ENCODE peak calls at places on chromosomes 16 and 17, in four cellular contexts. V is endothelial cell of umbilical vein, E is SK-N-SH, I is HCT116. U is an unnamed sample.

GRCh38 chr16:1535391-1536291 is 2.2 kb downstream of the TMEM204 start:
- DNase-seq in V (no peak), E (no peak), I (no peak), U (no peak)

GRCh38 chr16:3187798-3188674 is at the start of gene OR1F1:
- DNase-seq in V (no peak), E (peak; percentile 78), I (peak; percentile 81), U (no peak)

GRCh38 chr16:19698480-19699465 is 19.3 kb downstream of the KNOP1 start:
- DNase-seq in V (no peak), E (no peak), I (no peak), U (no peak)

GRCh38 chr16:4691666-4692412 is 1.5 kb upstream of the NUDT16L1 start:
- DNase-seq in V (no peak), E (peak; percentile 44), I (no peak), U (no peak)

GRCh38 chr16:75377971-75378386 is 55.3 kb downstream of the CFDP1 start:
- DNase-seq in V (peak; percentile 97), E (no peak), I (no peak), U (peak; percentile 21)

GRCh38 chr17:7839890-7840260 is 5.9 kb downstream of the KDM6B start:
- DNase-seq in V (no peak), E (no peak), I (no peak), U (no peak)

GRCh38 chr17:50256826-50257573 is 17.3 kb upstream of the TMEM92 start:
- DNase-seq in V (no peak), E (peak; percentile 30), I (no peak), U (no peak)

GRCh38 chr16:57245472-57246113 is 534 bp downstream of the ARL2BP start:
- DNase-seq in V (peak; percentile 36), E (peak; percentile 62), I (peak; percentile 8), U (peak; percentile 24)

GRCh38 chr16:1261131-1261917 is 5.5 kb downstream of the TPSD1 start:
- DNase-seq in V (no peak), E (no peak), I (no peak), U (no peak)

GRCh38 chr17:63516910-63517824 is 6.0 kb upstream of the KCNH6 start:
- DNase-seq in V (no peak), E (no peak), I (peak; percentile 86), U (no peak)

GRCh38 chr17:82424001-82424862 is 5.8 kb upstream of the OGFOD3 start:
- DNase-seq in V (no peak), E (peak; percentile 73), I (peak; percentile 36), U (no peak)

GRCh38 chr16:50183316-50183715 is 30.2 kb downstream of the TENT4B start:
- DNase-seq in V (peak; percentile 77), E (no peak), I (no peak), U (no peak)

GRCh38 chr17:4017377-4017776 is 53.1 kb upstream of the ATP2A3 start:
- DNase-seq in V (no peak), E (no peak), I (no peak), U (no peak)
- TF ChIP-seq CTCF in V (no peak), E (peak; percentile 37), I (no peak), U (no peak)

GRCh38 chr17:43648916-43649315 is 12.8 kb downstream of the MEOX1 start:
- DNase-seq in V (no peak), E (no peak), I (no peak), U (no peak)

GRCh38 chr17:43644081-43644480 is 17.6 kb downstream of the MEOX1 start:
- DNase-seq in V (no peak), E (no peak), I (no peak), U (no peak)

GRCh38 chr17:43641416-43641815 is 20.3 kb downstream of the MEOX1 start:
- DNase-seq in V (no peak), E (no peak), I (no peak), U (no peak)

GRCh38 chr17:43645450-43645764 is 16.3 kb downstream of the MEOX1 start:
- DNase-seq in V (no peak), E (no peak), I (no peak), U (no peak)

DNA sequence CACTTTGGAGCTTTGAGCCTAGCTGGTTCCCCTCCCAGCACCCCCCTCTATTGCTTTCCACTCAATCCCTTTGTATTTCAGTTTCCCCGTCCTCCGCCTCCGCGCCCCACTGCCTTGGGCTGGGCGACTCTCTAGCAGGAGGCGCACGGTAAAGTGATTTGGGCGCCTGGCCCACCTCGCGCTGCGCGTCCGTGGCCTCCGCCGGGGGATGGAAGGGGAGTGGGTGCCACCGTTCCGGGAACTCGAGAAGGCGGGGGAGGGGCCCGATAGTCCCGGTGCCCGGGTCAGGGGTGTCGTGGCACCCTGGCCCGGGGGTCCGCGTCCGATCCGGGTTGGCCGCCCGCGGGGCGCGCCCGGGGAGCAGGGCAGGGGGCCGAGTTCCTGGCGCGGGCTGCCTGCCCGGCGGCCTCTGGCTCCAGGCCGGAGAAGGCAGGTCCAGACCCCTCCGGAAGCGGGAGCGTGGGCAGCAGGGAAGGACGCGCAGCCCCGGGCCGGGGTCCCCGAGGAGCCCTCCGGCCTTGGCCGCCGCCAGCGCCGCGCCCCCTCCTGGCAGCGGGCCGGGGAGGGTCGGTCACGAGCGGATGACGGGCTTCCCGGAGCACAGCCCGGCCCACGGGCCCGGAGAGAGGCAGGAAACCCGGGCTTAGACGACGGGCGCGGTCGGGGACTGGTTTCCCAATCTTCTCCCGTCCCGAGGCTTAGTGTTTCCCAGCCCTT is 15.8 kb downstream of the MEOX1 start:
- DNase-seq in V (peak; percentile 61), E (peak; percentile 84), I (no peak), U (no peak)
- TF ChIP-seq POLR2AphosphoS5 in V (peak; percentile 61), E (no peak), I (no peak), U (no peak)

GRCh38 chr16:54244061-54244886 is 42.3 kb downstream of the IRX3 start:
- DNase-seq in V (no peak), E (no peak), I (no peak), U (no peak)
- TF ChIP-seq CTCF in V (no peak), E (no peak), I (no peak), U (no peak)

DNA sequence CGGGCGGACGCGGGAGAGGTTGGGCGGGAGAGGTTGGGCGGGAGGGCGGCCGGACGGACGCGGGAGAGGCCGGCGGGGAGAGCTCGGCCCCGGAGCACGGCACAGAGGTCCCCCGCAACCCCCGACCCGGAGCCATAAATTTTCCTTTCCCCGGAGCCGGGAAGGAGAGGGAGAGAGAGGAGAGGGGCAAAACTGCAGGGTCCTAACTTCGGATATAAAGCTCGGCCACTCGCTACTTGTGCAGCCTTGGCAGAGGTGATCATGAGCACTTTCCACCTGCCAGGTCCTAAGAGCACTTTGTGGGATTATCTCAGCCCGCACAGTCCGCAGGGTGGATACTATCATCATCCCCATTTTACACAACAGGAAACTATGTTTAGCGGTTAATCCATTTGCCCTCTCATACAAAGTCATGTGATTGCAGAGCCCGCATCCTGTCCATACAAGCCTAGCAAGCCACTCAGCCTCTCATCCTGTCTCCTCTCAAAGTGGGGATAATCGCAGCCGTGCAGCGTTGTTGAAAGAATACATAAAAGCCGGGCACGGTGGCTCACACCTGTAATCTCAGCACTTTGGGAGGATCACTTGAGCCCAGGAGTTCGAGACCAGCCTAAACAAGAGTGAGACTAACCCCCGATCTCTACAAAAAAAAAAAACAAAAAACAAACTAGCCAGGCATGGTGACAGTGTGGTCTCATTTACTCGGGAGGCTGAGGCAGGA is 780 bp upstream of the DCAKD start:
- DNase-seq in V (peak; percentile 50), E (peak; percentile 65), I (no peak), U (peak; percentile 19)
- TF ChIP-seq POLR2AphosphoS5 in V (peak; percentile 18), E (no peak), I (peak; percentile 14), U (peak; percentile 30)

GRCh38 chr17:15466131-15466530 is 1.3 kb downstream of the CDRT4 start:
- DNase-seq in V (no peak), E (peak; percentile 64), I (no peak), U (no peak)
- TF ChIP-seq CTCF in V (no peak), E (no peak), I (no peak), U (no peak)

GRCh38 chr16:85982563-85982939 is 83.6 kb downstream of the IRF8 start:
- DNase-seq in V (no peak), E (no peak), I (no peak), U (no peak)
- TF ChIP-seq POLR2AphosphoS5 in V (no peak), E (no peak), I (no peak), U (no peak)

GRCh38 chr17:2042355-2042929 is 620 bp downstream of the OVCA2 start:
- DNase-seq in V (no peak), E (peak; percentile 65), I (no peak), U (no peak)
- TF ChIP-seq CTCF in V (no peak), E (no peak), I (no peak), U (no peak)

DNA sequence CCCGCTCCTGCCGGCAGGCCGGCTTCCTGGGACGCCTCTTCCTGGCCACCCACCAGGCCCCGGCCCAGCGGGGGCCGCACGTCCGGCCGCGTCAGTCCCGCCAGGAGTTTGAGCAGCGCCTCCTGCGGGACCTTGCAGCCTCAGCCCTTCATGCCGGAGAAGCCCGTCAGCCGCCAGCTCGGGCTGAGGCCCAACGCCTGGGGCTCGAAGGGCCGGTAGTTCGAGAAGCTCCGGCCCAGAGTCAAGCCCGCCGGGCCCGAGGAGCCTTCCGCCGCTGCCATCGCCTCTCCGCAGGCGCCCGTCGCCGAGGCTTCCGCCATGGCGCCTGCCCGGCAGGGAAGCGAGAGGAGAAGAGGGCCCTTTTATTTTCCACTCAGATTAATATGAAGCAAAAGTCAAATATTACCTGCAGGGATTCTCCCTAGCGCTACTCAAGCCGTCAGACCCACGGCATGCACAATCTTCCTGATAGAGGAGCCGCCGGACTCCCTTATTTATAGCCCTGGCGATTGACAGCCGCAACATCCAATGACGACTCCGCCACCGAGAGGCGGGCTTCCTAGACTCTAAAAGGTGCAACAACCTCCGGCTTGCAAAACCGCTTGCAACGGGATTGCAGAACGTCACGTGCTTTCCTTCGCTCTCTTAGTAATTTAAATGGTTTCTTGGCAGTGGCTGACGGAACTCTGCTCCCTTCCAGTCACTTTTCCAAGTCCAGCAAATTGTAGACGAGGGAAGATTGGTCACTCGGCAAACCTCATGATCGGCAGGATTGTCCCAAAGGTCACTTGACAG is at the start of gene SEPHS2:
- DNase-seq in V (peak; percentile 97), E (peak; percentile 95), I (peak; percentile 96), U (peak; percentile 99)
- TF ChIP-seq POLR2AphosphoS5 in V (peak; percentile 83), E (peak; percentile 98), I (peak; percentile 99), U (peak; percentile 100)

GRCh38 chr16:9807302-9807701 is 374.9 kb downstream of the GRIN2A start:
- DNase-seq in V (no peak), E (no peak), I (no peak), U (no peak)
- TF ChIP-seq CTCF in V (no peak), E (no peak), I (no peak), U (no peak)

U was measured in prostate gland.